ENCODE peak calls at places on chromosomes 12 and 14, in four cellular contexts. X is tibial nerve, I is endothelial cell of umbilical vein, J is cardiac muscle cell. Z is an unnamed sample.

GRCh38 chr12:45407188-45407850 is 191.4 kb downstream of the ANO6 start:
- DNase-seq in X (no peak), I (no peak), J (no peak), Z (no peak)

GRCh38 chr14:95156153-95156764 is 1.1 kb downstream of the DICER1 start:
- DNase-seq in X (no peak), I (peak; percentile 38), J (peak; percentile 21), Z (no peak)

GRCh38 chr12:121968880-121969279 is 50.5 kb downstream of the CFAP251 start:
- DNase-seq in X (peak; percentile 11), I (no peak), J (no peak), Z (no peak)

GRCh38 chr12:114547636-114548035 is 136.3 kb downstream of the TBX3 start:
- DNase-seq in X (no peak), I (no peak), J (no peak), Z (no peak)

GRCh38 chr12:30599631-30600030 is 96.0 kb downstream of the IPO8 start:
- DNase-seq in X (no peak), I (peak; percentile 52), J (no peak), Z (no peak)

GRCh38 chr14:91204657-91205056 is 39.8 kb downstream of the GPR68 start:
- DNase-seq in X (no peak), I (no peak), J (no peak), Z (no peak)

GRCh38 chr14:92549853-92550244 is 36.3 kb downstream of the RIN3 start:
- DNase-seq in X (peak; percentile 17), I (no peak), J (no peak), Z (peak; percentile 78)

GRCh38 chr14:88225721-88226120 is 97.3 kb downstream of the KCNK10 start:
- DNase-seq in X (no peak), I (no peak), J (no peak), Z (no peak)

GRCh38 chr12:67068773-67069450 is 200.2 kb upstream of the CAND1 start:
- DNase-seq in X (no peak), I (peak; percentile 41), J (peak; percentile 79), Z (peak; percentile 27)

GRCh38 chr12:68505915-68506314 is 104.8 kb upstream of the RAP1B start:
- DNase-seq in X (no peak), I (no peak), J (no peak), Z (no peak)

GRCh38 chr12:53190108-53190729 is 9.5 kb upstream of the CSAD start:
- DNase-seq in X (peak; percentile 50), I (peak; percentile 49), J (peak; percentile 53), Z (peak; percentile 83)

GRCh38 chr14:22070119-22070982 is 396.7 kb upstream of the OR4E1 start:
- DNase-seq in X (no peak), I (peak; percentile 22), J (peak; percentile 22), Z (peak; percentile 49)

DNA sequence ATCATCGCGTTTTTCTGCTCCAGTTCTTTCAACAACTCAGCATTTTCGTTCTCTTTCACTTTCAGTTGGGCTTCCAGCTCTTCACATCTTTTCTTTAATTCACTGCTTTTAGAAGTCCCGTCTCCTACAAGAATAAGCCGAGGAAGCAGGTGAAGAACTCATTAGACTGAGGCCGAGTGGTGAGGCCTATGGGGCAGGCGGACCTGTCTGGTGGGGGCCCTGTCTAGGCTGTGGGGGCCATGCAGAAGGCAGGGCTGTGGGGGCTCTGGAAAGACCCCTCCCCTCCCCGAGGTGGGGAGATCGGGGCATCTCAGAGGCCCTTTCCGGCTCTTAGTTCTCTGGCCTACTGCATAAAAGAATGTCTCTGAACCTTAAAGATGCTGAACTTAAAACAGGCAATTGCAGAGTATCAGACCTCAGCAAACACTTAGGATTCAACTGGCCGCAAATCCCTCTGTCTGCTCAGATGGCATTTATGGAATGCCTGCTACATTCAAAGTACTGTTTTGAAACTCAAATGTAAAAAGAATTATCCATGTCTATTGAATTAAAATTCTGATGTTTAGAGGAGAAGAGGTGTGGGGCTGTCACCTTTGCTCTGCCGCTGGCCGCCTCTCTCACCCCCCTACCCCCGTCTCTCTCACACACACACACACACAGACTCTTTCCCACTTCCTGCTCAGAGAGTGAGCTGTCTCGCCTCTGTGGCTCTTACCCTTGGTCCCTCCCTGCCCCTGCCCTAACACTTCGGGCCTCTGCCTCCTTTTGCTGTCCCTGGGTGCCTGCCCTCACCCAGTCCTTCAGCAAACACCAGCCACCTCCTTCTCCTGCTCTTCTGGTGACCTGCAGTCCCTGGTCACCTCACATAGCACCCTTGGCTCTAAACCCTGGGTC is 34.7 kb downstream of the CCDC92 start:
- DNase-seq in X (no peak), I (no peak), J (no peak), Z (no peak)
- H3K4me1 ChIP-seq in X (peaks cover 6% of the 10 kb centered on the region), I (peaks cover 8% of the 10 kb centered on the region), J (no peaks in the 10 kb centered on the region), Z (no peaks in the 10 kb centered on the region)

GRCh38 chr14:89408907-89409675 is 7.9 kb downstream of the FOXN3 start:
- DNase-seq in X (no peak), I (no peak), J (no peak), Z (no peak)
- H3K4me3 ChIP-seq in X (no peak overlapping the region), I (no peak overlapping the region), J (no peak overlapping the region), Z (no peak overlapping the region)

DNA sequence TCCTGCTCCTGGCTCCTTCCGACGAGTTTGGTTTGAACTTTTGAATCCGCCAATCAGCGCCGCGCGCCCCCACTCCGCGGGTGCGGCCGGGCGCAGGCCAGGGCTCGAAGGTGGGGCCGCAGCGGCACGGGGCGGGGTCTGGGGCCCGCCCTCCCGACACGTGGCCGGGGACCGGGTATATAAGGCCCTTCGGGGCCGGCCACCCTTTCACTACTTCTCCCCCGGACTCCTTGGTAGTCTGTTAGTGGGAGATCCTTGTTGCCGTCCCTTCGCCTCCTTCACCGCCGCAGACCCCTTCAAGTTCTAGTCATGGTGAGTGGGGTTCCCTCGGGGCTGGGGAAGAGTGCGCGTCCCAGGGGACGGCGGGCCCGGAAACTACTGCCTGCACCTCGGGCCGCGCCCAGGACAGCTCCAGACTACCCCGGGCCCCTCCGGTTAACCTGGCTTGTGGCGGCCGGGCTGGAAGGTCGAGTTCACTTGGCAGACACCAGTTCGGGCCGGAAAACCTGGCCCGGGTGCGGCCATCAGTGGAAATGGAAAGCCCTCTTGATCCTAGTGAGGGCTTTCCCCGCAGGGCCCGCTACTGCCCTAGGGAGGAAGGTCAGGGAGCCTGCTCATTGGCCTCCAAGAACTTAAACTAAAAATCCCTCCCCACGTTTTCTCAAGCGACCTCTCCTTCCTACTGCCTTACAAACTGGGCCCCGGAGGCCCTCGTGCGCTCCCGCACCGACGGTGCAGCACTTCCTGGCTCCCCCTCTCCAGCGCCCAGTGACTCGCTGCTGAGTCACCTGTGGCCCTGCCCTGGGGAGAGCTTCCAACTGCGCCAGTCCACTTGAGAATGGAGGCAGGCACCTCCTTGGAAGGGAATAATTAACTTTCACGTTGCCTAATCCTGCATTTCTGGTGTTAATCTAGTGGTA is at the start of gene TUBA1C:
- DNase-seq in X (peak; percentile 80), I (peak; percentile 89), J (peak; percentile 90), Z (peak; percentile 93)
- H3K4me1 ChIP-seq in X (peaks cover 63% of the 10 kb centered on the region), I (peaks cover 44% of the 10 kb centered on the region), J (no peaks in the 10 kb centered on the region), Z (no peaks in the 10 kb centered on the region)

GRCh38 chr14:103930051-103930604 is 1.9 kb downstream of the TDRD9 start:
- DNase-seq in X (no peak), I (no peak), J (no peak), Z (no peak)

GRCh38 chr14:103931422-103931821 is 3.2 kb downstream of the TDRD9 start:
- DNase-seq in X (no peak), I (no peak), J (no peak), Z (no peak)

GRCh38 chr14:103927566-103927965 is 690 bp upstream of the TDRD9 start:
- DNase-seq in X (no peak), I (no peak), J (no peak), Z (no peak)

GRCh38 chr14:103925316-103925715 is 2.9 kb upstream of the TDRD9 start:
- DNase-seq in X (no peak), I (no peak), J (no peak), Z (no peak)

GRCh38 chr14:103928011-103928890 is at the start of gene TDRD9:
- DNase-seq in X (no peak), I (no peak), J (no peak), Z (no peak)
- H3K4me3 ChIP-seq in X (no peak within 1 kb of the TSS), I (no peak within 1 kb of the TSS), J (no peak within 1 kb of the TSS), Z (peak within 1 kb of the TSS; percentile 39)

Z was measured in psoas muscle.